ENCODE peak calls at places on chromosomes 6 and 20, in eight cellular contexts. X, E, F, L, O, Q, H and B are unnamed samples.

GRCh38 chr6:122798099-122798641 is 9.1 kb downstream of the SMPDL3A start:
- DNase-seq in X (peak; percentile 44), E (no peak), F (peak; percentile 89), L (no peak), O (no peak), Q (no peak), H (no peak), B (no peak)

GRCh38 chr6:72943699-72944098 is 281.6 kb downstream of the KHDC1L start:
- DNase-seq in X (no peak), E (no peak), F (no peak), L (no peak), O (no peak), Q (no peak), H (no peak), B (no peak)

GRCh38 chr6:157563611-157564284 is 182.8 kb downstream of the ZDHHC14 start:
- DNase-seq in X (no peak), E (no peak), F (no peak), L (no peak), O (no peak), Q (no peak), H (no peak), B (no peak)

GRCh38 chr6:149862901-149863595 is 1.1 kb downstream of the LRP11 start:
- DNase-seq in X (peak; percentile 76), E (peak; percentile 90), F (peak; percentile 81), L (peak; percentile 62), O (peak; percentile 71), Q (peak; percentile 37), H (peak; percentile 72), B (peak; percentile 89)

GRCh38 chr20:33262658-33263065 is 20.4 kb upstream of the BPIFB1 start:
- DNase-seq in X (peak; percentile 81), E (no peak), F (peak; percentile 50), L (peak; percentile 55), O (peak; percentile 76), Q (no peak), H (no peak), B (no peak)

GRCh38 chr6:14476793-14477531 is 359.4 kb downstream of the CD83 start:
- DNase-seq in X (peak; percentile 91), E (peak; percentile 96), F (peak; percentile 55), L (no peak), O (no peak), Q (no peak), H (peak; percentile 57), B (no peak)

GRCh38 chr20:11329271-11329670 is 588.4 kb upstream of the BTBD3 start:
- DNase-seq in X (no peak), E (no peak), F (no peak), L (no peak), O (no peak), Q (no peak), H (no peak), B (no peak)

GRCh38 chr6:129402244-129402643 is 307.7 kb downstream of the ARHGAP18 start:
- DNase-seq in X (no peak), E (no peak), F (no peak), L (no peak), O (no peak), Q (no peak), H (no peak), B (no peak)

GRCh38 chr6:139166956-139167313 is 32.1 kb downstream of the HECA start:
- DNase-seq in X (no peak), E (no peak), F (no peak), L (no peak), O (no peak), Q (no peak), H (no peak), B (no peak)

GRCh38 chr20:31818376-31818908 is 714 bp upstream of the MYLK2 start:
- DNase-seq in X (no peak), E (no peak), F (no peak), L (no peak), O (no peak), Q (no peak), H (no peak), B (peak; percentile 66)

GRCh38 chr6:329888-330691 is 37.8 kb downstream of the DUSP22 start:
- DNase-seq in X (peak; percentile 33), E (peak; percentile 78), F (no peak), L (no peak), O (peak; percentile 69), Q (no peak), H (no peak), B (peak; percentile 74)

GRCh38 chr6:113855500-113856010 is 1.6 kb upstream of the MARCKS start:
- DNase-seq in X (peak; percentile 54), E (peak; percentile 75), F (no peak), L (peak; percentile 39), O (peak; percentile 14), Q (no peak), H (peak; percentile 23), B (peak; percentile 74)

GRCh38 chr20:62307226-62308101 is 4.7 kb downstream of the ADRM1 start:
- DNase-seq in X (no peak), E (no peak), F (no peak), L (no peak), O (no peak), Q (no peak), H (no peak), B (no peak)

GRCh38 chr6:169240591-169241390 is 12.9 kb downstream of the THBS2 start:
- DNase-seq in X (no peak), E (no peak), F (no peak), L (no peak), O (no peak), Q (no peak), H (peak; percentile 20), B (no peak)

GRCh38 chr6:166351715-166352285 is 9.5 kb upstream of the SFT2D1 start:
- DNase-seq in X (peak; percentile 22), E (no peak), F (peak; percentile 26), L (no peak), O (peak; percentile 85), Q (no peak), H (no peak), B (no peak)

GRCh38 chr6:10343320-10343719 is 71.6 kb downstream of the TFAP2A start:
- DNase-seq in X (no peak), E (no peak), F (no peak), L (no peak), O (peak; percentile 46), Q (no peak), H (no peak), B (no peak)
- TF ChIP-seq CTCF in X (no peak), E (no peak), F (no peak), L (no peak), O (peak; percentile 15), Q (no peak), H (no peak), B (no peak)

GRCh38 chr6:35687658-35688604 is 784 bp downstream of the FKBP5 start:
- DNase-seq in X (peak; percentile 54), E (peak; percentile 84), F (peak; percentile 69), L (peak; percentile 40), O (peak; percentile 81), Q (no peak), H (peak; percentile 66), B (peak; percentile 81)
- TF ChIP-seq CTCF in X (no peak), E (no peak), F (no peak), L (no peak), O (no peak), Q (no peak), H (no peak), B (no peak)

DNA sequence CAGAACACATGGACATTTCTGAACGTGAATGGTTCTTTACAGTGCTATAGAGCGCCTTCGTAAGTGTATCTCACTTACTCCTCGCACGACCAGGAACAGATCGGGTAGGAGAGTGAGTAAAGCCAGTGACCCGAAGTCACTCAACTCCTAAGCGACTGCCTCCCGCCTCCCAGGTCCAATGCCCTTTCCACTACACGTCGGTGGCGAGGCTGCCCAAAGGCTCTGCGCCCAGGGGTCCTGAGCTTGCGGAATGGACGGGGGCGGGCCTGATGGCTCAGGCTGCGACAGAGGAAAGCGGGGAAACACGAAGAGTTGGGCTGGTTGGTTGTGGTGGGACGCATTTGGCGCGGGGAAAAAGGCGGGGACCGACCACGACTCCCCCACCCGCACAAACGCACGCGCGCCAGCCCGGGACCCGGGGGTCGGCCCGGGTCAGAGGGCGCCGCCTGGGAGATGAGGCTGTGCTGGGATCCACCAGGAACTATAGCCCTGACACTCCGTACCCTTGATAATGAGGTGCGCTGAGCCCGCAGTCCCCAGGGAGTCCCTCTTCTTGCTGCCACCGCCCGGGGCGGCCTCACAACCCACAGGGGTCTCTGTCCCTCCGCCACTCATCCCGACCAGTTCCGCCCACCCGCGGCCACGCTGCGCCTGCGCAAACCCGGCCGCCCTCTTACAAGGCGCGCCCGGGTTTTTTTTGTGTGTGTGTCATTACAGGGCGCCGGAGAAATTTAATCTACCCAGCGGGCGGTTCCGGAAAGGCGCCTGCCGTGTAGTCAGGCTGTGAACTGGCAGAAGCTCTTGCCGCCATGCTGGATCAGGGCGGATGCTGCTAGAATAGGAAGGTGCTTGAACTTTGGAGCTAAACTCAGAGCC is at the start of gene BLOC1S5:
- DNase-seq in X (peak; percentile 98), E (peak; percentile 98), F (peak; percentile 96), L (peak; percentile 98), O (peak; percentile 99), Q (peak; percentile 92), H (peak; percentile 98), B (peak; percentile 97)
- TF ChIP-seq CTCF in X (no peak), E (no peak), F (no peak), L (no peak), O (no peak), Q (no peak), H (no peak), B (no peak)

GRCh38 chr20:58238490-58238889 is 10.0 kb upstream of the ANKRD60 start:
- DNase-seq in X (no peak), E (no peak), F (no peak), L (no peak), O (no peak), Q (no peak), H (no peak), B (no peak)

GRCh38 chr20:58236612-58237317 is 8.3 kb upstream of the ANKRD60 start:
- DNase-seq in X (peak; percentile 71), E (peak; percentile 77), F (peak; percentile 73), L (peak; percentile 90), O (peak; percentile 84), Q (peak; percentile 55), H (peak; percentile 63), B (no peak)

GRCh38 chr20:58235010-58235409 is 6.6 kb upstream of the ANKRD60 start:
- DNase-seq in X (no peak), E (no peak), F (no peak), L (no peak), O (no peak), Q (no peak), H (no peak), B (no peak)

GRCh38 chr20:58239216-58239615 is 10.8 kb upstream of the ANKRD60 start:
- DNase-seq in X (no peak), E (no peak), F (no peak), L (no peak), O (no peak), Q (no peak), H (no peak), B (no peak)

DNA sequence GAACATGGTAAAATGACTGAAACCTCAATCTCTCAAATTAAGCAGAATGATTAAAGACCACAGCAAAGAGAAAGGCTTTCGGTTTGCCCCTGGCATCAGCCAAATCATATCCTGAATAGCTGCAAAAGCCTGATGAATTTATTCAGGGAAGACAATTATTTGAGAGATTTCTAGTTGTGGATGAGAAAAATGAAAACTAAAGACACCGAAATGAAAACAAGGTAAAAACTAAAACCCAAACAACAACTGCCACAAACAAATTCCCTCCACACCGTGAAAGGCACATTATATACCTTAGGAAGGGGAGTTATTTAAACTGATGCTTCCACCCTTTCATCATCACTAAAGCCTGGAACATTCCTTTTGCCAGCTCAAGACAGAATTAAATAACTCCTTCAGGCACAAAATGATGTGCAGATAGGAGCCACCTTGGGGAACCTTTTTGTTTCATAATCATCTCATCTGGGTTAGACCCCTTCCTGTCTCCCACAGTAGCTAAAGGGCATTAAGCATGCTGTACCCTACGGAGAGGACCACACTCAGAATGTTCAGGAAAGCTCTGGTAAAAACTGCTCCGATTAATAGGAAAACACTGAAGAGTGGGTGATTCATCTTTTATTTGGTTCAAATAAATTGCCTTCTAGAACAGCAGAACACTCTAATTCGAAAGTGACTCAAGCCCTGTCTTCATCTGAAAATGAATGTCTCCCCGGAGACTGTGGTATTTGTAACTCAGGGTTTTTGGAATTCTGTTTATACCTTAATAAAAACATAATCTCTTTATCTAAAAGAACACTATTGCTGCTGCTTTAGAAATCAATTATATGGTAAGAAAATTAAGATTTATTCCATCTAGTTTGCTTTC is 9.1 kb upstream of the ANKRD60 start:
- DNase-seq in X (peak; percentile 30), E (no peak), F (no peak), L (no peak), O (no peak), Q (no peak), H (no peak), B (no peak)
- TF ChIP-seq CTCF in X (no peak), E (no peak), F (no peak), L (peak; percentile 48), O (no peak), Q (peak; percentile 48), H (no peak), B (peak; percentile 10)